ENCODE peak calls at places on chromosomes 1 and 21, in seven cellular contexts. L, K, B, T, Q, O and F are unnamed samples.

GRCh38 chr1:93672069-93672468 is 9.6 kb downstream of the BCAR3 start:
- DNase-seq in L (no peak), K (no peak), B (peak), T (no peak), Q (no peak), O (no peak), F (no peak)

GRCh38 chr1:77504986-77505385 is 177.5 kb downstream of the ZZZ3 start:
- DNase-seq in L (no peak), K (no peak), B (no peak), T (no peak), Q (no peak), O (no peak), F (no peak)

GRCh38 chr1:153548722-153549695 is at the start of gene S100A3:
- DNase-seq in L (no peak), K (no peak), B (no peak), T (no peak), Q (peak), O (peak), F (no peak)

GRCh38 chr1:41955461-41956159 is 36.9 kb upstream of the HIVEP3 start:
- DNase-seq in L (no peak), K (no peak), B (no peak), T (no peak), Q (no peak), O (peak), F (peak)

GRCh38 chr1:22751124-22751531 is 40.5 kb downstream of the EPHB2 start:
- DNase-seq in L (no peak), K (no peak), B (peak), T (no peak), Q (no peak), O (no peak), F (no peak)

GRCh38 chr1:206911064-206911663 is 10.6 kb downstream of the FCMR start:
- DNase-seq in L (no peak), K (no peak), B (no peak), T (no peak), Q (no peak), O (no peak), F (peak)

GRCh38 chr1:19465123-19465522 is 20.2 kb downstream of the CAPZB start:
- DNase-seq in L (no peak), K (no peak), B (no peak), T (no peak), Q (no peak), O (no peak), F (no peak)

GRCh38 chr21:23725576-23725975 is 1881.7 kb downstream of the MRPL39 start:
- DNase-seq in L (no peak), K (no peak), B (no peak), T (no peak), Q (no peak), O (no peak), F (no peak)

GRCh38 chr1:7084232-7084894 is 299.1 kb downstream of the CAMTA1 start:
- DNase-seq in L (no peak), K (no peak), B (no peak), T (no peak), Q (no peak), O (no peak), F (no peak)

GRCh38 chr1:3631330-3631729 is 6.5 kb downstream of the TPRG1L start:
- DNase-seq in L (no peak), K (no peak), B (no peak), T (no peak), Q (no peak), O (no peak), F (no peak)

GRCh38 chr1:31396633-31397351 is 16.2 kb upstream of the SERINC2 start:
- DNase-seq in L (no peak), K (no peak), B (no peak), T (no peak), Q (no peak), O (no peak), F (no peak)

GRCh38 chr1:22143065-22143514 is at the start of gene WNT4:
- DNase-seq in L (no peak), K (no peak), B (no peak), T (no peak), Q (no peak), O (no peak), F (peak)

GRCh38 chr1:89206361-89206760 is 7.6 kb upstream of the GBP4 start:
- DNase-seq in L (no peak), K (no peak), B (no peak), T (no peak), Q (no peak), O (no peak), F (no peak)

GRCh38 chr1:205199931-205200299 is 11.6 kb downstream of the DSTYK start:
- DNase-seq in L (peak), K (no peak), B (no peak), T (no peak), Q (no peak), O (no peak), F (no peak)

GRCh38 chr1:17880429-17880828 is 125.3 kb downstream of the ACTL8 start:
- DNase-seq in L (no peak), K (no peak), B (no peak), T (no peak), Q (no peak), O (no peak), F (no peak)

GRCh38 chr21:44790401-44790800 is 11.2 kb downstream of the UBE2G2 start:
- DNase-seq in L (no peak), K (no peak), B (no peak), T (no peak), Q (no peak), O (no peak), F (no peak)

GRCh38 chr1:11898831-11899467 is 27.3 kb downstream of the KIAA2013 start:
- DNase-seq in L (no peak), K (no peak), B (no peak), T (no peak), Q (no peak), O (no peak), F (no peak)

GRCh38 chr1:115114308-115114707 is 25.0 kb upstream of the TSPAN2 start:
- DNase-seq in L (no peak), K (no peak), B (no peak), T (no peak), Q (no peak), O (no peak), F (no peak)

GRCh38 chr21:25528511-25528910 is 78.8 kb downstream of the MRPL39 start:
- DNase-seq in L (no peak), K (no peak), B (no peak), T (no peak), Q (no peak), O (no peak), F (no peak)

GRCh38 chr21:29504751-29505321 is 206.1 kb downstream of the BACH1 start:
- DNase-seq in L (no peak), K (no peak), B (no peak), T (no peak), Q (no peak), O (no peak), F (no peak)

GRCh38 chr1:11507309-11507708 is 28.4 kb downstream of the DISP3 start:
- DNase-seq in L (no peak), K (no peak), B (no peak), T (no peak), Q (no peak), O (no peak), F (no peak)

GRCh38 chr21:34813266-34813886 is 144.6 kb downstream of the CLIC6 start:
- DNase-seq in L (no peak), K (no peak), B (no peak), T (no peak), Q (no peak), O (no peak), F (no peak)